ENCODE peak calls at places on chromosomes 13 and 19, in five cellular contexts. K, T, P, Z and I are unnamed samples.
A peak's percentile ranks its signal among the peaks of the same experiment; 100 is the strongest.

GRCh38 chr13:42048625-42049453 is at the start of gene DGKH:
- DNase-seq in K (peak; percentile 83), T (peak; percentile 89), P (peak; percentile 85), Z (peak; percentile 71), I (peak; percentile 91)

GRCh38 chr13:104315606-104316005 is 1249.4 kb upstream of the SLC10A2 start:
- DNase-seq in K (no peak), T (no peak), P (no peak), Z (no peak), I (no peak)

GRCh38 chr13:45331123-45331619 is 9.8 kb downstream of the TPT1 start:
- DNase-seq in K (no peak), T (no peak), P (no peak), Z (no peak), I (no peak)

GRCh38 chr19:56149656-56150038 is 8.6 kb downstream of the ZNF444 start:
- DNase-seq in K (no peak), T (no peak), P (no peak), Z (no peak), I (no peak)

GRCh38 chr13:19680751-19681150 is 47.3 kb downstream of the MPHOSPH8 start:
- DNase-seq in K (no peak), T (no peak), P (no peak), Z (no peak), I (no peak)

GRCh38 chr19:5942991-5943390 is 28.9 kb downstream of the CAPS start:
- DNase-seq in K (no peak), T (no peak), P (no peak), Z (no peak), I (no peak)

GRCh38 chr13:68696907-68697306 is 1410.7 kb upstream of the ATXN8OS start:
- DNase-seq in K (no peak), T (no peak), P (no peak), Z (no peak), I (no peak)

GRCh38 chr13:32538234-32538620 is 368 bp downstream of the N4BP2L2 start:
- DNase-seq in K (peak; percentile 65), T (no peak), P (no peak), Z (peak; percentile 54), I (peak; percentile 76)

GRCh38 chr19:2528543-2529173 is 52.7 kb downstream of the GADD45B start:
- DNase-seq in K (no peak), T (no peak), P (no peak), Z (no peak), I (no peak)

GRCh38 chr13:25371608-25372274 is at the start of gene ATP8A2:
- DNase-seq in K (peak; percentile 59), T (no peak), P (no peak), Z (no peak), I (no peak)

GRCh38 chr13:31756346-31756745 is 17.0 kb downstream of the RXFP2 start:
- DNase-seq in K (no peak), T (no peak), P (peak; percentile 24), Z (no peak), I (no peak)

GRCh38 chr13:44299544-44299943 is 74.1 kb upstream of the SERP2 start:
- DNase-seq in K (no peak), T (no peak), P (no peak), Z (no peak), I (no peak)

GRCh38 chr13:45055198-45055901 is 65.0 kb upstream of the GTF2F2 start:
- DNase-seq in K (no peak), T (no peak), P (peak; percentile 49), Z (no peak), I (no peak)

GRCh38 chr13:102033316-102033715 is 368.5 kb downstream of the FGF14 start:
- DNase-seq in K (no peak), T (no peak), P (no peak), Z (no peak), I (no peak)

GRCh38 chr19:41323023-41323422 is 13.1 kb downstream of the CCDC97 start:
- DNase-seq in K (no peak), T (peak; percentile 71), P (peak; percentile 62), Z (no peak), I (no peak)

GRCh38 chr19:17605761-17606745 is 50.6 kb downstream of the COLGALT1 start:
- DNase-seq in K (peak; percentile 92), T (peak; percentile 86), P (peak; percentile 36), Z (peak; percentile 21), I (no peak)
- H3K27ac ChIP-seq in K (peak overlapping the region; percentile 91), T (peak overlapping the region; percentile 60), P (no peak overlapping the region), Z (no peak overlapping the region), I (no peak overlapping the region)

GRCh38 chr19:1512671-1513491 is at the start of gene ADAMTSL5:
- DNase-seq in K (peak; percentile 67), T (no peak), P (peak; percentile 69), Z (peak; percentile 60), I (no peak)
- TF ChIP-seq CTCF in K (no peak), T (no peak), P (no peak), Z (no peak), I (no peak)

DNA sequence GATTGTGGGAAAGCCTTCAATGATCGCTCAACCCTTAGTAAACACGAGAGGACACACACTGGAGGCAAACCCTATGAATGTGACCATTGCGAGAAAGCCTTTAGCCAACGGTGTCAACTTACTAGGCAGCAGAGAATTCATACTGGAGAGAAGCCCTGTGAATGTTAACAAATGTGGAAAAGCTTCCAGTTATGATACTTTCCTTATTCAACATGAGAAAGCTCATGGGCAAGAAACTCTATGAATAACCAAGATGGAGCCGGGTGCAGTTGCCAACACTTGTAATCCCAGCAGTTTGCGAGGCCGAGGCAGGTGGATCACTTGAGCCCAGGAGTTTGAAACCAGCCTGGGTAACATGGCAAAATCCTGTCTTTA is 15.8 kb upstream of the ZNF8 start:
- DNase-seq in K (no peak), T (no peak), P (no peak), Z (no peak), I (no peak)
- H3K4me3 ChIP-seq in K (no peak overlapping the region), T (no peak overlapping the region), P (no peak overlapping the region), Z (no peak overlapping the region), I (peak overlapping the region; percentile 46)

DNA sequence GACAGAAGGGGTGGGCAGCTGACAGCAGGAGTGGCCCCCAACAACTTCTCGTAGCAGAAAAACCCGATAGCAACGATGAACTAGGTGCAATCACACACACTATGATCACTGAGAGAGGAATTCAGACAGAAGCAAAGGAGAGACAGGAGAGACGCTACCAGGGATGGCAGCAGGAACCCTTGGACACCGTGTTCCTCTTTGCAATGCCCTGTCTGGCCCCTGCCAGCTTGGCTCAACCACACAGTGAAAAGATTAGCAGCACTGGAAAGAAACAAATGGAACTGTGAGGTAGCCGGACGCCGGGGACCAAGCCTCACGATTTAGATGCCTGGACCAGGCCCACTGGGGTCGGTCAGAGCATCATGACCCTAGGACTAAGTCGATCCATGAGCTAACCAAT is 23.6 kb downstream of the DCAF15 start:
- DNase-seq in K (no peak), T (no peak), P (no peak), Z (peak; percentile 80), I (no peak)
- H3K27ac ChIP-seq in K (no peak overlapping the region), T (no peak overlapping the region), P (no peak overlapping the region), Z (peak overlapping the region; percentile 60), I (no peak overlapping the region)

GRCh38 chr19:49489601-49490167 is 2.3 kb downstream of the RPL13A start:
- DNase-seq in K (no peak), T (no peak), P (no peak), Z (no peak), I (no peak)
- TF ChIP-seq CTCF in K (no peak), T (no peak), P (no peak), Z (no peak), I (no peak)

DNA sequence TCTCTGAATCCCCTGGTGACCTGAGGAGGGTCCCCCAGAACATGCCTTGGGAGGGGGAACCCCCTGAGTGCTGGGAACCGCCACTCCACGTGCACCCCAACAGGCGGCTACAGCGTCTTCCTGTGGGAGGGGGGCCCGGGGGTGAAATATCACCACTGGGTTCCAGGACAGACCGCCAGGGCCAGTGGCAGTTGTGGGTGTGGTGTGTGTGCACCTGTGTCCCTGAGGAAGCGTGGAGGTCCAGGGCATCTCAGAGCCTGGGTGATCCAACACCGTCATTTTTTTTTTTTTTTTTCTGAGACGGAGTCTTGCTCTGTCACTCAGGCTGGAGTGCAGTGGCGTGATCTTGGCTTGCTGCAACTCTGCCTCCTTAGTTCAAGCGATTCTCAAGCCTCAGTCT is 4.2 kb downstream of the ADGRE5 start:
- DNase-seq in K (no peak), T (no peak), P (no peak), Z (no peak), I (no peak)
- H3K4me3 ChIP-seq in K (no peak overlapping the region), T (no peak overlapping the region), P (no peak overlapping the region), Z (no peak overlapping the region), I (peak overlapping the region; percentile 47)

GRCh38 chr13:75908137-75908536 is 272.0 kb downstream of the LMO7 start:
- DNase-seq in K (peak; percentile 73), T (no peak), P (no peak), Z (peak; percentile 23), I (no peak)

GRCh38 chr13:75910591-75910990 is 274.5 kb downstream of the LMO7 start:
- DNase-seq in K (no peak), T (no peak), P (no peak), Z (no peak), I (no peak)

GRCh38 chr13:75919660-75920199 is 283.6 kb downstream of the LMO7 start:
- DNase-seq in K (no peak), T (no peak), P (no peak), Z (no peak), I (no peak)

DNA sequence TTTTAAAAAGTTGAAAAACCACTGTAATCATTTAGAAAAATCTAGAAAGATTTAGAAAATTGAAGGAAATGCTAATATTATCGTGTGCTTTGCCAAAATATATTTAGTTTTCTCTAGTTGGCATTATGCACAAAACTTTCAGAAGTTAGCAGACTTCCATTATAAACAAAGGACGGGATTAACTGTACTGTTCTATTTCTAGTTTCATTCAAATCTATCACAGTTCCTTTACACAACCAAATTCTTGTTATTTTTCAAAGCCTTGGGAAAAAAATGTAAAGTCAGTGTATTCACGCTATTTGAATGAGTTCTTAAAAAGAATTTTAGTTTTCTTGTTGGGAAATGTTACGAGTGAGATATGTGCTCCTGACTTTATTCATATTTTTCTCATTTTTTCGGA is 277.8 kb downstream of the LMO7 start:
- DNase-seq in K (no peak), T (no peak), P (no peak), Z (no peak), I (no peak)
- H3K27ac ChIP-seq in K (no peak overlapping the region), T (no peak overlapping the region), P (no peak overlapping the region), Z (no peak overlapping the region), I (no peak overlapping the region)